ENCODE peak calls at places on chromosomes 16 and 17, in four cellular contexts. One of them, this sample, is unnamed.
A peak's percentile ranks its signal among the peaks of the same experiment; 100 is the strongest.

GRCh38 chr16:71255721-71256120 is 25.2 kb upstream of the HYDIN start:
- DNase-seq in keratinocyte: no peak
- DNase-seq in RWPE2: no peak
- DNase-seq in suprapubic skin: no peak
- DNase-seq in this sample: no peak

GRCh38 chr17:64277831-64278562 is 14.9 kb upstream of the TEX2 start:
- DNase-seq in keratinocyte: no peak
- DNase-seq in RWPE2: no peak
- DNase-seq in suprapubic skin: no peak
- DNase-seq in this sample: no peak

GRCh38 chr17:17495448-17496188 is 577 bp downstream of the RASD1 start:
- DNase-seq in keratinocyte: no peak
- DNase-seq in RWPE2: peak; percentile 63
- DNase-seq in suprapubic skin: peak; percentile 80
- DNase-seq in this sample: no peak

GRCh38 chr17:27368971-27369370 is 75.1 kb downstream of the WSB1 start:
- DNase-seq in keratinocyte: no peak
- DNase-seq in RWPE2: no peak
- DNase-seq in suprapubic skin: no peak
- DNase-seq in this sample: no peak

GRCh38 chr17:55432358-55433028 is 10.9 kb upstream of the MMD start:
- DNase-seq in keratinocyte: no peak
- DNase-seq in RWPE2: no peak
- DNase-seq in suprapubic skin: no peak
- DNase-seq in this sample: no peak

GRCh38 chr16:82506734-82507133 is 120.0 kb upstream of the CDH13 start:
- DNase-seq in keratinocyte: no peak
- DNase-seq in RWPE2: no peak
- DNase-seq in suprapubic skin: no peak
- DNase-seq in this sample: no peak

GRCh38 chr17:13362341-13363122 is 239.2 kb downstream of the HS3ST3A1 start:
- DNase-seq in keratinocyte: no peak
- DNase-seq in RWPE2: no peak
- DNase-seq in suprapubic skin: no peak
- DNase-seq in this sample: no peak

GRCh38 chr16:87635541-87636049 is 33.3 kb downstream of the JPH3 start:
- DNase-seq in keratinocyte: no peak
- DNase-seq in RWPE2: peak; percentile 73
- DNase-seq in suprapubic skin: no peak
- DNase-seq in this sample: no peak

GRCh38 chr17:57599271-57600045 is 145.6 kb downstream of the CCDC182 start:
- DNase-seq in keratinocyte: no peak
- DNase-seq in RWPE2: no peak
- DNase-seq in suprapubic skin: no peak
- DNase-seq in this sample: no peak

GRCh38 chr17:76382803-76383644 is 1.4 kb upstream of the SPHK1 start:
- DNase-seq in keratinocyte: no peak
- DNase-seq in RWPE2: peak; percentile 81
- DNase-seq in suprapubic skin: no peak
- DNase-seq in this sample: no peak

GRCh38 chr17:57861000-57861736 is 11.3 kb upstream of the MRPS23 start:
- DNase-seq in keratinocyte: no peak
- DNase-seq in RWPE2: no peak
- DNase-seq in suprapubic skin: peak; percentile 83
- DNase-seq in this sample: no peak

GRCh38 chr17:74096456-74096855 is 107.0 kb upstream of the RPL38 start:
- DNase-seq in keratinocyte: no peak
- DNase-seq in RWPE2: no peak
- DNase-seq in suprapubic skin: no peak
- DNase-seq in this sample: no peak

GRCh38 chr17:58886514-58886913 is 130.9 kb downstream of the PPM1E start:
- DNase-seq in keratinocyte: no peak
- DNase-seq in RWPE2: no peak
- DNase-seq in suprapubic skin: no peak
- DNase-seq in this sample: no peak

GRCh38 chr17:19647697-19648474 is 665 bp upstream of the ALDH3A2 start:
- DNase-seq in keratinocyte: no peak
- DNase-seq in RWPE2: peak; percentile 71
- DNase-seq in suprapubic skin: peak; percentile 84
- DNase-seq in this sample: peak; percentile 91

GRCh38 chr17:56795098-56795497 is 38.6 kb downstream of the C17orf67 start:
- DNase-seq in keratinocyte: no peak
- DNase-seq in RWPE2: no peak
- DNase-seq in suprapubic skin: no peak
- DNase-seq in this sample: peak; percentile 58

GRCh38 chr17:75842963-75843576 is 1.1 kb downstream of the UNC13D start:
- DNase-seq in keratinocyte: no peak
- DNase-seq in RWPE2: no peak
- DNase-seq in suprapubic skin: no peak
- DNase-seq in this sample: no peak

GRCh38 chr16:3056336-3057180 is 8.9 kb upstream of the IL32 start:
- DNase-seq in keratinocyte: no peak
- DNase-seq in RWPE2: no peak
- DNase-seq in suprapubic skin: no peak
- DNase-seq in this sample: no peak

GRCh38 chr16:19289805-19290490 is 4.4 kb downstream of the CLEC19A start:
- DNase-seq in keratinocyte: no peak
- DNase-seq in RWPE2: no peak
- DNase-seq in suprapubic skin: no peak
- DNase-seq in this sample: no peak

GRCh38 chr17:76077582-76078110 is 1.3 kb upstream of the ZACN start:
- DNase-seq in keratinocyte: no peak
- DNase-seq in RWPE2: no peak
- DNase-seq in suprapubic skin: no peak
- DNase-seq in this sample: no peak

GRCh38 chr17:58120195-58120822 is 27.9 kb upstream of the OR4D1 start:
- DNase-seq in keratinocyte: peak; percentile 44
- DNase-seq in RWPE2: no peak
- DNase-seq in suprapubic skin: no peak
- DNase-seq in this sample: no peak

GRCh38 chr16:69495821-69496220 is 69.9 kb upstream of the NFAT5 start:
- DNase-seq in keratinocyte: no peak
- DNase-seq in RWPE2: no peak
- DNase-seq in suprapubic skin: no peak
- DNase-seq in this sample: no peak

GRCh38 chr17:30950669-30951399 is 20.0 kb upstream of the RNF135 start:
- DNase-seq in keratinocyte: no peak
- DNase-seq in RWPE2: no peak
- DNase-seq in suprapubic skin: no peak
- DNase-seq in this sample: no peak

GRCh38 chr16:10078541-10078949 is 103.7 kb downstream of the GRIN2A start:
- DNase-seq in keratinocyte: no peak
- DNase-seq in RWPE2: no peak
- DNase-seq in suprapubic skin: no peak
- DNase-seq in this sample: no peak

GRCh38 chr17:57257213-57257873 is 1.0 kb downstream of the MSI2 start:
- DNase-seq in keratinocyte: no peak
- DNase-seq in RWPE2: no peak
- DNase-seq in suprapubic skin: no peak
- DNase-seq in this sample: no peak

GRCh38 chr16:54928421-54929089 is 2.1 kb upstream of the IRX5 start:
- DNase-seq in keratinocyte: no peak
- DNase-seq in RWPE2: no peak
- DNase-seq in suprapubic skin: peak; percentile 90
- DNase-seq in this sample: peak; percentile 89

GRCh38 chr16:75088934-75089333 is 27.6 kb downstream of the LDHD start:
- DNase-seq in keratinocyte: no peak
- DNase-seq in RWPE2: no peak
- DNase-seq in suprapubic skin: no peak
- DNase-seq in this sample: no peak

GRCh38 chr16:24681793-24682192 is 47.7 kb upstream of the TNRC6A start:
- DNase-seq in keratinocyte: no peak
- DNase-seq in RWPE2: no peak
- DNase-seq in suprapubic skin: no peak
- DNase-seq in this sample: no peak

GRCh38 chr16:65572156-65572555 is 450.3 kb upstream of the CDH11 start:
- DNase-seq in keratinocyte: peak; percentile 23
- DNase-seq in RWPE2: no peak
- DNase-seq in suprapubic skin: no peak
- DNase-seq in this sample: no peak

GRCh38 chr17:7654832-7655540 is 4.3 kb downstream of the ATP1B2 start:
- DNase-seq in keratinocyte: no peak
- DNase-seq in RWPE2: no peak
- DNase-seq in suprapubic skin: no peak
- DNase-seq in this sample: no peak

GRCh38 chr17:7652659-7653343 is 2.1 kb downstream of the ATP1B2 start:
- DNase-seq in keratinocyte: no peak
- DNase-seq in RWPE2: no peak
- DNase-seq in suprapubic skin: no peak
- DNase-seq in this sample: no peak

GRCh38 chr17:7651959-7652658 is 1.4 kb downstream of the ATP1B2 start:
- DNase-seq in keratinocyte: no peak
- DNase-seq in RWPE2: no peak
- DNase-seq in suprapubic skin: no peak
- DNase-seq in this sample: no peak

GRCh38 chr17:7651097-7651958 is 602 bp downstream of the ATP1B2 start:
- DNase-seq in keratinocyte: no peak
- DNase-seq in RWPE2: no peak
- DNase-seq in suprapubic skin: no peak
- DNase-seq in this sample: no peak

DNA sequence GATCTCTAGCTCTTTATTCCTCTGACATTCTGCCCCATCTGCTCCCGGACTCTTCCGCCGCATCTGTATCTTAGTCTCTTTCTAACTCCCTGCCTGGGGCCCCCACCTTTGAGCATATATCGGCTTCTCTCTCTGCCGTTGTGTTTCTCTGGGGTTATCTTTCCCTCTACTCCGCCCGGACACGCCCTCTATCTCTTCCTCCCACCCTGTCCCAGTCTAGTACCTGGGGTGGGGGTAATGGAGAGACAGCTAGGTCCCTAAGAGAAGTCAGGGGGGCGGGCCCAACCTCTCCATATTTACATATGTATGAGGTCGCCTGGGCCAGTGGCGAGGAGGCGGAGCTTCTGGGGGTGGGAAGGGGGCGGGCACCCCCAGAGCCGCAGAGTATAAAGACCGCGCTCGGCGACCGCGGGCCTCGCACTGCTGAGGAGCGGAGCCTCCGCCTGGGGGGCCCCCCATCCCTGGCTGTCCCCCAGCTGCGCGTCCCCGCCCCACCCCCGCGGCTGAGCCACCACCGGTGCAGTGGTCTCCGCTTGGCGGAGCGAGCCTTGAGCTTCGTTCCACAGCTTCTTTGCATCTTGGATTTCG is at the start of gene ATP1B2:
- DNase-seq in keratinocyte: no peak
- DNase-seq in RWPE2: no peak
- DNase-seq in suprapubic skin: no peak
- DNase-seq in this sample: no peak
- H3K4me3 ChIP-seq in keratinocyte: no peak within 1 kb of the TSS
- H3K4me3 ChIP-seq in RWPE2: no peak within 1 kb of the TSS
- H3K4me3 ChIP-seq in suprapubic skin: peak within 1 kb of the TSS; percentile 60
- H3K4me3 ChIP-seq in this sample: peak within 1 kb of the TSS; percentile 74

DNA sequence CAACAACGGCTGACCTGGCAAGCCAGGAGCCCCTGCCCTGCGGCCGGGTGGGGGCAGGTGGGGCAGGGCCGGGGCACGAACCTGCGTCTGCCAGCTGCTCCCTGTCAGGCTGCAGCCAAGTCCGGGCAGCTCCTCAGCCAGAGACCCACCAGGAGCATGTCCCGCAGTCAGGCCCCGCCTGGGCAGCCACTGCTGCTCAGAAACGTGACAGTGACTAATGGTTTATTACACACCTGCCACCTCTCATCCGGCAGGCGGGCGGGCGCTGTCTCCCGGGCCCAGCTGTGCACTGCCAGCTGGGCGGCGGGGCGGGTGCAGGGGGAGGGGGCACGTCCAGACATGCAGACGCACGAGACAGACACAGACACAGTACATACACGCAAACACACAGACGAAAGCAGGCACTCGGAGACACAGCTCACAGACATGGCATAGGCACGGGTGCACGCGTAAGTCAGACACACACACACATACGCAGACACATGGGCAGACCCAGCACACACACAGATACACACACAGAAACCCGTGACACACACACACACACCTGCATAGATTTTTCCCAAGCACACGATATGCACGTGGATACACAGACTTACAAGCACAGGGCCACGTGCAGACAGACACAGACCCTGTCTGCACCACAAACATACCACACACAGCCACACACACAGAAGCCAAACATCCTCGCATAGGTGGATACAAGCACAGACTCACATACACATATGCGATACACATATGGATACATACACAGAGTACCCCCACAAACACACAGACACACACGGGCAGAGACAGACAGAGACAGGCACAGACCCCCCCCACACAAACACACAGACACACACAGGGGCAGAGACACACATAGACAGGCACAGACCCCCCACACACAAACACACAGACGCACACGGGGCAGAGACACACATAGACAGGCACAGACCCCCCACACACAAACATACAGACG is 248.3 kb upstream of the CIBAR2 start:
- DNase-seq in keratinocyte: peak; percentile 85
- DNase-seq in RWPE2: peak; percentile 91
- DNase-seq in suprapubic skin: no peak
- DNase-seq in this sample: no peak
- H3K27ac ChIP-seq in keratinocyte: peak overlapping the region; percentile 2
- H3K27ac ChIP-seq in RWPE2: no peak overlapping the region
- H3K27ac ChIP-seq in suprapubic skin: peak overlapping the region; percentile 53
- H3K27ac ChIP-seq in this sample: no peak overlapping the region

GRCh38 chr17:40331743-40332641 is 23.0 kb downstream of the RARA start:
- DNase-seq in keratinocyte: no peak
- DNase-seq in RWPE2: no peak
- DNase-seq in suprapubic skin: peak; percentile 86
- DNase-seq in this sample: peak; percentile 97
- TF ChIP-seq CTCF in keratinocyte: no peak
- TF ChIP-seq CTCF in RWPE2: no peak
- TF ChIP-seq CTCF in suprapubic skin: no peak
- TF ChIP-seq CTCF in this sample: no peak

DNA sequence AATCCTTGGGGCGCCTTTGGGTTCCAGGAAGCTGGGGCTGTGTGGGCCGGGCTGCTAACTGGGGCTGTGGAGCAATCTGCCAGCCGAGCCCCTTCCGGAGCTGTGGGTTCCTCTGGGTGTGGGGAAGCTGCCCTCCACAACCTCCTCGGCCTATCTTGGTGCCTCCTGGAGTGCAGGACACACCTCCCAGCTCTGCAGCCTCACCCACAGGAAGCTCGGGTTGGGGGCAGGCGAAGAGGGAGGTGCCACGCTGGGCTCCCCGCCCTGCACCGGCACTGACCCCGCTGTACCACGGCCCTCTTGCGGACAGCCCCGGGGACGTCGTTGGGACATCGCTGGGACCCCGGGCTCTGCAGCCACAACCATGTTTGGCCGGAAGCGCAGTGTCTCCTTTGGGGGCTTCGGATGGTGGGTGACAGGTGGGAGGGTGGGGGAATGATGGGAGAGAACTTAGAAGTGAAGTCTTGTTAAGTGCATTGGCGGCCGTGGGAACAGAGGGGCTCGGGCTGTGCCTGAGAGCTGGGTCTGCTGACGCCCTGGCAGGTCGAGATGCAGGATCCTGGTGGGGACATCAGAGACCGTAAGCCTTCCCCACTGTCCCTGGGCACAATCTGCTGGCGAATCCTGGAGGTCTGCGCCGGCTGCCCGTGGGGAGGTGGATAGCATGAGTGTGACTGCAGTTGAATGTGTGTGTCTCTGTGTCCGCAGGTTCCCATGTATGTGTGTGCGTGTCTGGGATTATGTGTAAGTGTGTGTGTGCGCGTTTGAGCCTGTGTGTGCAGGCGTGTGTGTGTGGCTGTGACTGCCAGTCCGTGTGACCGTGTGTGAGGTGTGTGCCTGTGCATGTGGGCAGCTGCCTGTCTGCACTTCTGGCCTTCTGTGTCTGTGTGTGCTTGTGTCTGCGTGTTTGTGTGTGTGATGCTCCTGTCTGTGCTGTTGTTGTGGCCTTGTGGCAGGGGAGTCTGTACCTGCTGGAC is at the start of gene RAP1GAP2:
- DNase-seq in keratinocyte: no peak
- DNase-seq in RWPE2: no peak
- DNase-seq in suprapubic skin: peak; percentile 77
- DNase-seq in this sample: no peak
- H3K4me3 ChIP-seq in keratinocyte: no peak within 1 kb of the TSS
- H3K4me3 ChIP-seq in RWPE2: no peak within 1 kb of the TSS
- H3K4me3 ChIP-seq in suprapubic skin: peak within 1 kb of the TSS; percentile 33
- H3K4me3 ChIP-seq in this sample: peak within 1 kb of the TSS; percentile 52